ENCODE peak calls at places on chromosomes 7 and 10, in four cellular contexts. V is fibroblast of lung, I is cardiac fibroblast, H is HCT116. G is an unnamed sample.

GRCh38 chr7:111650456-111650999 is 88.2 kb upstream of the IMMP2L start:
- DNase-seq in I (peak; percentile 75), V (no peak), H (no peak), G (no peak)

GRCh38 chr7:29989257-29989995 is at the start of gene SCRN1:
- DNase-seq in H (no peak), V (no peak), I (peak; percentile 27), G (no peak)

GRCh38 chr10:114538544-114538906 is 119.5 kb downstream of the ABLIM1 start:
- DNase-seq in H (no peak), I (no peak), V (no peak), G (no peak)

GRCh38 chr7:40331915-40332314 is 197.1 kb downstream of the SUGCT start:
- DNase-seq in V (peak; percentile 83), H (no peak), I (no peak), G (no peak)

GRCh38 chr7:155402941-155403340 is 55.0 kb upstream of the EN2 start:
- DNase-seq in V (no peak), I (no peak), H (no peak), G (no peak)

GRCh38 chr7:48899932-48900331 is 24.4 kb upstream of the CDC14C start:
- DNase-seq in I (no peak), H (no peak), V (peak; percentile 79), G (no peak)

GRCh38 chr10:3895045-3895609 is 110.1 kb upstream of the KLF6 start:
- DNase-seq in V (peak; percentile 72), I (peak; percentile 89), H (no peak), G (no peak)

GRCh38 chr7:44674381-44674780 is 68.0 kb downstream of the OGDH start:
- DNase-seq in I (no peak), H (no peak), V (no peak), G (no peak)

GRCh38 chr10:69057951-69058297 is 30.0 kb upstream of the SRGN start:
- DNase-seq in V (peak; percentile 73), H (no peak), I (peak; percentile 67), G (no peak)

GRCh38 chr7:20399516-20399915 is 68.8 kb downstream of the ITGB8 start:
- DNase-seq in I (peak; percentile 52), H (no peak), V (peak; percentile 55), G (no peak)

GRCh38 chr10:7773845-7774801 is 13.7 kb downstream of the KIN start:
- DNase-seq in V (no peak), H (no peak), I (no peak), G (no peak)

GRCh38 chr7:45174966-45175765 is 17.6 kb downstream of the RAMP3 start:
- DNase-seq in H (no peak), I (no peak), V (no peak), G (no peak)

GRCh38 chr10:114310346-114310745 is 71.3 kb downstream of the VWA2 start:
- DNase-seq in H (no peak), V (no peak), I (no peak), G (no peak)

GRCh38 chr10:122521011-122521410 is 39.5 kb upstream of the DMBT1 start:
- DNase-seq in I (no peak), V (peak; percentile 26), H (no peak), G (no peak)

GRCh38 chr10:114151892-114152291 is 22.1 kb downstream of the CCDC186 start:
- DNase-seq in H (no peak), I (no peak), V (no peak), G (no peak)

GRCh38 chr7:101216860-101217387 is 457 bp downstream of the PLOD3 start:
- DNase-seq in V (no peak), H (no peak), I (no peak), G (no peak)
- TF ChIP-seq CTCF in V (peak; percentile 7), H (no peak), I (no peak), G (peak; percentile 7)

GRCh38 chr7:129370812-129371211 is 63.4 kb upstream of the STRIP2 start:
- DNase-seq in H (no peak), V (peak; percentile 17), I (no peak), G (no peak)

GRCh38 chr7:129373651-129374428 is 60.4 kb upstream of the STRIP2 start:
- DNase-seq in V (no peak), I (no peak), H (no peak), G (no peak)

GRCh38 chr7:129376778-129377700 is 57.2 kb upstream of the STRIP2 start:
- DNase-seq in H (no peak), I (peak; percentile 73), V (peak; percentile 35), G (no peak)

GRCh38 chr7:129375221-129375938 is 58.9 kb upstream of the STRIP2 start:
- DNase-seq in V (no peak), H (no peak), I (no peak), G (no peak)

GRCh38 chr7:129376076-129376777 is 58.0 kb upstream of the STRIP2 start:
- DNase-seq in H (peak; percentile 32), V (peak; percentile 13), I (peak; percentile 49), G (no peak)
- H3K4me3 ChIP-seq in H (no peak overlapping the region), V (no peak overlapping the region), I (no peak overlapping the region), G (no peak overlapping the region)

GRCh38 chr7:16320261-16320660 is 101.1 kb downstream of the CRPPA start:
- DNase-seq in V (no peak), I (no peak), H (no peak), G (peak; percentile 44)

GRCh38 chr7:16323313-16323712 is 98.0 kb downstream of the CRPPA start:
- DNase-seq in I (no peak), H (no peak), V (no peak), G (no peak)

DNA sequence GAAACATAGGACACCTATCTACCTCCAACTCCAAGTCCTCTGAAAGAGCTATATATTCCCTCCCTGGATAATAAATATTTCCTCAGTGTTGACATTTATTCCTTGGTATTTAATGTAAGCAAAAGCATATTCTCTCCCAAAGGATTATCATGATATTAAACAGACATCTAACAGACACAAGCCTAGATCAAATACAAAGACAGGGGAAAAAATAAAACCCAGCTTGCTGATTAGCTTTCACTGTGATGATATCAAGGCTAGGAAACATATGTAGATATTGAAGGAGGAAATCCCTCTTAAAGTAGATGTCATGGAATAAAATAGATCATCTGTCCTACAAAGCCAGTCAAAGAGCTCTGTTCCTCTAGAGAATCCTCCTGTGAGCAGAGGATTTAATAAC is 95.2 kb downstream of the CRPPA start:
- DNase-seq in V (no peak), I (no peak), H (no peak), G (no peak)
- TF ChIP-seq CTCF in V (no peak), I (no peak), H (no peak), G (no peak)

DNA sequence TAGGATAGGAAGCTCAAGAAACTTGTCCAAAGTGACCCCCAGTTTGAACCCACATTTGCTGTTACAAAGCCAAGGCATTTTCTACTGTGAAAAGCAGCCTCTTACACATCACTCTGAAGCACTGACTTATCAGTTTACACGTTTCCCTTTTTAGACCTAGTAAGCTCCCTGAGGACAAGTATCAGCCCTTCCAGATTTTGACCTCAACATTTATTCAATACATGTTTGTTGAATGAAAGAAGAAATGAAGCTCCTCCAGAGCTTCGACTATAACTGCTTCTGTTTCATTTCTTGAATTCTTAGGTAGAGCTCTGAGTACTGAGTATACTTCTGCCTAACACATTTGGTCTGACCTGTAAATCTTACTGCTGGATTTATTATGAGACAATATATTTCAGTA is 2.7 kb downstream of the WASL start:
- DNase-seq in I (peak; percentile 8), V (no peak), H (no peak), G (no peak)
- H3K4me3 ChIP-seq in I (no peak overlapping the region), V (no peak overlapping the region), H (no peak overlapping the region), G (no peak overlapping the region)

GRCh38 chr7:123748734-123749536 is at the start of gene WASL:
- DNase-seq in V (peak; percentile 87), H (peak; percentile 81), I (peak; percentile 90), G (peak; percentile 57)
- TF ChIP-seq CTCF in V (no peak), H (no peak), I (no peak), G (no peak)

GRCh38 chr10:5559642-5560141 is 34.9 kb downstream of the CALML3 start:
- DNase-seq in H (no peak), V (peak; percentile 89), I (peak; percentile 72), G (no peak)
- H3K4me3 ChIP-seq in H (no peak overlapping the region), V (no peak overlapping the region), I (no peak overlapping the region), G (no peak overlapping the region)

DNA sequence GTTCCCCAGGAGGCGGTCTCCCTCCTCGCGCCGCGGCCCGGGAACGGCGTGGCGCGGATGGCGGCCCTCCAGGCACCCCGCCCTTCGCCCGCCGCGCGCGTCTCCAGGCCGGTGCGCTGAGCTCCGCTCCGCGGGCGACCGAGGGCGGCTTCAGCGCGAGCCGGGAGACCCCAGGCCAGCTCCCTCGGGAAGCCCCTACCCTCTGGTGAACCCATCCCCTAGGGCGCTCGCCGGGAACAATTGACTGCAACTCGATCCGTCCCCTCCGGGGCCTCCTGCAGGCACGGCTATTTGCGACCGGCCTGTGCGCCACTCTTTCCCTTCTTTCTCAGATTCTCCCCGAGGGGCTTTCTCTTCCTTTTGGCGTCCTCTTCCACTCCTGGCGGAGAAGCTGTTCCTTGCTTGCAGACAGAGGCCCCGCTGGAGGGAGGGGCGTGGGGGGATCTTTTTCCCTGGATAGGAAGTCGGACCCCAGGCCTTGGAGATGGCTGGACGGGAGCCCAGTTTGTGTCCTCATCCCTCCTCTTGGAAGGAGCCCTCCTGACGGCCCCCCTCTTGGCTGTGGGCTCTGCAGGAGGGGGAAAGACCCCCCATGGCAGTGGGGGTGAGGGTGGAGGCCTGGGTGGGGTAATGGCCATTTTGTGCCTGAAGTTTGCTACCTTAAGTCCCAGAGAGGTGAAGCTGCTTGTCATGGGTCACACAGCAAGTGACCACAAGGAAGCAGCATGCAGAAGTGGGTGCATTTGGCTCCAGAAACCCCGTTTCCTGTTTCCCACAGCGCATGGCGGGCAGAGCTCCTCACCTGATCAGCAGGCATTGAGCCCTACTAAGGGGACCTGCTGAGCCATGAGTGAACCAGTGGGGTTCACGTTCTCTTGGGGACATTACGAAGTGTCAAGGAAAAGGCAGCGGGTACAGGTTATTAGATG is 171.2 kb upstream of the TNRC18 start:
- DNase-seq in V (peak; percentile 50), I (peak; percentile 52), H (no peak), G (no peak)
- TF ChIP-seq CTCF in V (no peak), I (no peak), H (no peak), G (no peak)

DNA sequence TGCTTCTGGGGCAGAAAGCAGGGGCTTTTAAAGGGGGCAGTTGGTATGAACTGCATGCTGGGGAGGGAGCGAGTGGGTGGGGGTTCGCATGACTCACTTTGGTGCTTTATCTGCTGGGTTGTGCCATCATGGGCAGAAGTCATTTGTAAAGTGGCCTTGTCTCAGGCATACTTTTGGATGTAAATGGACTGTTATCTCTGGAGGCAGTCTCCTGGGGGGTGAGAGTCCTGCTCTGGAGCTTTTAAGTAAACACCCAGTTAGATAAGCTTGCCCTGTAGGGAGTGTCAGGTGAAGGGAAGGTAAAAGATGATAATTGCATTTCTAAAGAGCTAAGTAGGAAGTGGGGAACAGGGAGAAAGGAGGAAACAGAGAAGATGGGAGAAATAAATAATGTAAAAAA is 1.6 kb upstream of the GSTO1 start:
- DNase-seq in I (no peak), H (no peak), V (no peak), G (no peak)
- H3K4me3 ChIP-seq in I (no peak overlapping the region), H (no peak overlapping the region), V (no peak overlapping the region), G (no peak overlapping the region)

DNA sequence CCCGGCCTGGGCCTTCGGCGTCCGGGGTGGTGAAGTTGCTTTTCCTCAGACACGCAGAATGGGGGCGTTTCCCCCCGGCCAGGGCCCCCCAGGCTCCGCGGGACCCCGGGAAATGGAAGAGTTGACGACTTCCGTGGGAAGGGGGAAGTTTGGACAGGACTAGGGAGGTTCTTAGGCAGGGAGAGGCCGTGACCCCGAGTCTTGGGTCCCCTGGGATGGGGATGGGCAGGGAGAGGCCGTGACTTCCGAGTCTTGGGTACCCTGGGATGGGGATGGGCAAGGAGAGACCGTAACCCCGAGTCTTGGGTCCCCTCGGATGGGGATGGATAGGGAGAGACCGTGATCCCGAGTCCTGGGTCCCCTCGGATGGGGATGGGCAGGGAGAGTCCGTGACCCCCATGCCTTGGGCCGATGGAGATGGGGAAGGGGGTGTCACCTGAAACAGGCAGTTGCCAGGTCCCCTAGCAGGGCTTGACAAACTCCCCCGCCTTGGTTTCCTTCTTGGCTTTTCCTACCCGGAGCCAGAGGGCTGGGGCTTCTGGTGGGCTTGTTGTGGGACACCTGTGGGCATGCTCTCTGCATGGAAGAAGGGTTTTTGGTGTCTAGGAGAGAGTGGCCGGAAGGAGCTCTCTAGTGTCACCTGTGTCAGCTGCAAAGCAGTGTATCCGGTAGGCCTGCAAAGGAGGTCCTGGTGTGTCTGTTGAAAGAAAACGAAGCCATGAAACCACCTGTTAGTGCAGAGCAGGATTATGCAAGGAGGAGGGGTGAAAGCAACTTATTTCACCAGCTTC is 1.1 kb downstream of the TRRAP start:
- DNase-seq in V (no peak), I (peak; percentile 31), H (peak; percentile 27), G (no peak)
- TF ChIP-seq CTCF in V (no peak), I (no peak), H (peak; percentile 34), G (peak; percentile 18)

G was measured in retinal pigment epithelial cell.